ENCODE peak calls at places on chromosomes 5 and 9, in eight cellular contexts. K, G, E, P, L, S, Z and J are unnamed samples.

GRCh38 chr9:116985636-116986414 is 298.7 kb downstream of the TRIM32 start:
- DNase-seq in K (no peak), G (no peak), E (no peak), P (no peak), L (no peak), S (no peak), Z (no peak), J (no peak)

GRCh38 chr5:148535190-148535589 is 119.1 kb downstream of the HTR4 start:
- DNase-seq in K (no peak), G (no peak), E (no peak), P (no peak), L (no peak), S (no peak), Z (no peak), J (no peak)

GRCh38 chr5:27240791-27241190 is 202.4 kb upstream of the CDH9 start:
- DNase-seq in K (no peak), G (no peak), E (no peak), P (no peak), L (no peak), S (no peak), Z (no peak), J (no peak)

GRCh38 chr5:135242021-135242480 is 157.0 kb downstream of the MACROH2A1 start:
- DNase-seq in K (peak; percentile 87), G (no peak), E (no peak), P (no peak), L (peak; percentile 5), S (no peak), Z (no peak), J (no peak)

GRCh38 chr5:135829681-135830383 is 4.6 kb upstream of the SLC25A48 start:
- DNase-seq in K (peak; percentile 83), G (peak; percentile 76), E (peak; percentile 57), P (peak; percentile 58), L (peak; percentile 63), S (peak; percentile 51), Z (peak; percentile 57), J (peak; percentile 70)

GRCh38 chr9:112863214-112863613 is 27.5 kb downstream of the SLC46A2 start:
- DNase-seq in K (no peak), G (no peak), E (peak; percentile 29), P (no peak), L (no peak), S (no peak), Z (peak; percentile 42), J (no peak)

GRCh38 chr5:59685131-59685530 is 208.4 kb downstream of the PDE4D start:
- DNase-seq in K (no peak), G (no peak), E (no peak), P (no peak), L (no peak), S (no peak), Z (no peak), J (no peak)

GRCh38 chr9:109182940-109183798 is 16.1 kb upstream of the FRRS1L start:
- DNase-seq in K (peak; percentile 65), G (peak; percentile 30), E (no peak), P (peak; percentile 21), L (peak; percentile 57), S (peak; percentile 40), Z (peak; percentile 70), J (peak; percentile 31)

GRCh38 chr5:177519463-177520235 is 2.9 kb upstream of the DDX41 start:
- DNase-seq in K (no peak), G (no peak), E (no peak), P (no peak), L (no peak), S (peak; percentile 14), Z (no peak), J (no peak)

GRCh38 chr5:132868754-132869153 is 2.3 kb downstream of the UQCRQ start:
- DNase-seq in K (no peak), G (no peak), E (no peak), P (no peak), L (no peak), S (no peak), Z (no peak), J (no peak)

GRCh38 chr9:28600226-28600625 is 1026.9 kb upstream of the C9orf72 start:
- DNase-seq in K (no peak), G (no peak), E (no peak), P (no peak), L (no peak), S (no peak), Z (no peak), J (no peak)

GRCh38 chr5:10235350-10235749 is 14.3 kb downstream of the ATPSCKMT start:
- DNase-seq in K (no peak), G (no peak), E (no peak), P (no peak), L (no peak), S (no peak), Z (no peak), J (no peak)

GRCh38 chr9:74784506-74784905 is 103.2 kb downstream of the TRPM6 start:
- DNase-seq in K (no peak), G (no peak), E (no peak), P (no peak), L (no peak), S (no peak), Z (no peak), J (no peak)

GRCh38 chr9:117828466-117828865 is 124.3 kb downstream of the TLR4 start:
- DNase-seq in K (no peak), G (no peak), E (no peak), P (no peak), L (no peak), S (no peak), Z (no peak), J (no peak)

GRCh38 chr9:136403538-136403914 is 3.6 kb upstream of the SNAPC4 start:
- DNase-seq in K (no peak), G (no peak), E (no peak), P (no peak), L (no peak), S (no peak), Z (peak; percentile 83), J (peak; percentile 92)

GRCh38 chr9:113511047-113511521 is 47.6 kb downstream of the RGS3 start:
- DNase-seq in K (no peak), G (peak; percentile 59), E (peak; percentile 73), P (no peak), L (peak; percentile 87), S (peak; percentile 90), Z (no peak), J (no peak)

GRCh38 chr9:17824191-17824926 is 245.5 kb downstream of the SH3GL2 start:
- DNase-seq in K (no peak), G (no peak), E (no peak), P (no peak), L (no peak), S (no peak), Z (no peak), J (no peak)

GRCh38 chr5:134162592-134162991 is 14.2 kb downstream of the SKP1 start:
- DNase-seq in K (no peak), G (no peak), E (no peak), P (no peak), L (no peak), S (no peak), Z (no peak), J (no peak)

GRCh38 chr5:3149899-3150298 is 398.4 kb upstream of the IRX2 start:
- DNase-seq in K (no peak), G (no peak), E (no peak), P (no peak), L (no peak), S (no peak), Z (no peak), J (no peak)

GRCh38 chr9:93318441-93318840 is 133.0 kb upstream of the FAM120A start:
- DNase-seq in K (no peak), G (no peak), E (no peak), P (no peak), L (no peak), S (no peak), Z (no peak), J (no peak)

GRCh38 chr5:125390316-125390715 is 643.9 kb upstream of the ZNF608 start:
- DNase-seq in K (no peak), G (no peak), E (no peak), P (no peak), L (no peak), S (no peak), Z (no peak), J (no peak)

GRCh38 chr5:9335269-9335668 is 210.6 kb downstream of the SEMA5A start:
- DNase-seq in K (no peak), G (no peak), E (no peak), P (no peak), L (no peak), S (no peak), Z (no peak), J (no peak)

GRCh38 chr5:90875456-90875855 is 316.9 kb downstream of the ADGRV1 start:
- DNase-seq in K (no peak), G (no peak), E (no peak), P (no peak), L (no peak), S (no peak), Z (no peak), J (no peak)

GRCh38 chr9:129317179-129318011 is 139.3 kb upstream of the IER5L start:
- DNase-seq in K (peak; percentile 26), G (no peak), E (no peak), P (no peak), L (no peak), S (peak; percentile 64), Z (peak; percentile 37), J (no peak)

GRCh38 chr5:164252-164651 is 27.0 kb upstream of the LRRC14B start:
- DNase-seq in K (no peak), G (no peak), E (no peak), P (no peak), L (no peak), S (no peak), Z (no peak), J (no peak)
- TF ChIP-seq CTCF in K (no peak), G (no peak), E (no peak), P (no peak), L (no peak), S (no peak), Z (no peak), J (no peak)

GRCh38 chr5:146000072-146000471 is 63.7 kb downstream of the SH3RF2 start:
- DNase-seq in K (no peak), G (no peak), E (no peak), P (no peak), L (no peak), S (no peak), Z (no peak), J (no peak)
- TF ChIP-seq CTCF in K (no peak), G (no peak), E (no peak), P (no peak), L (no peak), S (no peak), Z (no peak), J (no peak)

DNA sequence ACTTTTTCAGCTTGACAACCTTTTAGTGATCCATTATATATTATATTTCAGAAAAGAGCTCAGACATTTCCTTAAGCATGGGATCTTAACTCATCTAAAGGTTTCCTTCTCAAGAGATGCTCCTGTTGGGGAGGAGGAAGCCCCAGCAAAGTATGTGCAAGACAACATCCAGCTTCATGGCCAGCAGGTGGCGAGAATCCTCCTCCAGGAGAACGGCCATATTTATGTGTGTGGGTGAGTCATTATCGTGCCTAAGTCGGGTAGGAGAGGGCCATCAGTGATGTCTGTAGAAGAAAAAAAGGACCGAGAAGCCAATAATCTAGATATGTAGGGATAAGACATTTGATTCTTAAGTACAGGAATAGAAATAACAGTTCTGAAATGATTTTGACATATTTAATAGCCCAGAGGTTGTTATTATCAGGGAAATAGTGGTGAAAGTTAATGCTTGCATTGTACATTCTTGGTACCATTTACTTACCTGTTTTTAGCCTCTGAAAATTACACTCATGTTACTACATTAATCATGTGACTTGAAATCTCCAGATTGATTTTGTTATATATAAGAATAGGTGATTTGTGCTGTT is 28.2 kb downstream of the MTRR start:
- DNase-seq in K (peak; percentile 74), G (peak; percentile 11), E (no peak), P (no peak), L (no peak), S (no peak), Z (peak; percentile 53), J (peak; percentile 53)
- TF ChIP-seq CTCF in K (peak; percentile 45), G (no peak), E (peak; percentile 7), P (peak; percentile 74), L (no peak), S (no peak), Z (peak; percentile 40), J (peak; percentile 23)

GRCh38 chr5:55036477-55036876 is 12.4 kb downstream of the GZMK start:
- DNase-seq in K (no peak), G (no peak), E (no peak), P (no peak), L (no peak), S (no peak), Z (no peak), J (no peak)
- TF ChIP-seq CTCF in K (no peak), G (no peak), E (no peak), P (no peak), L (no peak), S (no peak), Z (no peak), J (no peak)